ENCODE peak calls at places on chromosomes 4 and X, in five cellular contexts. B is EL, E is SK-N-SH, R is AG08395, P is germinal center. W is an unnamed sample.

GRCh38 chr4:38308728-38309315 is 348.6 kb downstream of the PTTG2 start:
- DNase-seq in B (peak), E (no peak), R (peak), P (no peak), W (no peak)

GRCh38 chrX:118655561-118656246 is 71.7 kb upstream of the IL13RA1 start:
- DNase-seq in B (peak), E (no peak), R (no peak), P (no peak), W (no peak)

GRCh38 chrX:49987651-49988050 is 65.3 kb downstream of the CLCN5 start:
- DNase-seq in B (no peak), E (no peak), R (no peak), P (no peak), W (no peak)

GRCh38 chrX:13001961-13002671 is 27.2 kb downstream of the TMSB4X start:
- DNase-seq in B (no peak), E (no peak), R (no peak), P (no peak), W (no peak)

GRCh38 chrX:41672643-41673042 is 16.1 kb upstream of the GPR34 start:
- DNase-seq in B (no peak), E (no peak), R (no peak), P (no peak), W (no peak)

GRCh38 chr4:2353222-2354107 is 65.0 kb downstream of the ZFYVE28 start:
- DNase-seq in B (no peak), E (peak), R (no peak), P (no peak), W (no peak)

GRCh38 chr4:110613710-110614109 is 9.2 kb downstream of the PITX2 start:
- DNase-seq in B (no peak), E (no peak), R (no peak), P (no peak), W (no peak)

GRCh38 chr4:5678977-5679376 is 29.4 kb downstream of the EVC2 start:
- DNase-seq in B (peak), E (no peak), R (no peak), P (no peak), W (no peak)

GRCh38 chr4:146472404-146472803 is 49.3 kb downstream of the SLC10A7 start:
- DNase-seq in B (no peak), E (peak), R (no peak), P (no peak), W (no peak)

GRCh38 chrX:154370300-154370881 is 4.0 kb downstream of the FLNA start:
- DNase-seq in B (no peak), E (peak), R (no peak), P (no peak), W (no peak)

GRCh38 chr4:20251796-20252655 is at the start of gene SLIT2:
- DNase-seq in B (peak), E (peak), R (peak), P (peak), W (peak)

GRCh38 chr4:140222175-140222574 is 68.2 kb upstream of the MAML3 start:
- DNase-seq in B (peak), E (no peak), R (no peak), P (no peak), W (no peak)

GRCh38 chrX:71992711-71993110 is 82.1 kb downstream of the NHSL2 start:
- DNase-seq in B (no peak), E (no peak), R (no peak), P (no peak), W (no peak)

GRCh38 chrX:109299091-109299490 is 182.8 kb downstream of the GUCY2F start:
- DNase-seq in B (no peak), E (no peak), R (no peak), P (no peak), W (no peak)

GRCh38 chrX:38220024-38220935 is at the start of gene SRPX:
- DNase-seq in B (peak), E (peak), R (peak), P (peak), W (no peak)

GRCh38 chr4:80197132-80197573 is at the start of gene PRDM8:
- DNase-seq in B (peak), E (peak), R (peak), P (no peak), W (no peak)

GRCh38 chr4:173135241-173135847 is 33.3 kb upstream of the GALNT7 start:
- DNase-seq in B (peak), E (no peak), R (no peak), P (no peak), W (no peak)

GRCh38 chrX:132956421-132957210 is 1.8 kb downstream of the HS6ST2 start:
- DNase-seq in B (no peak), E (peak), R (no peak), P (no peak), W (no peak)

GRCh38 chr4:89745708-89746107 is 91.3 kb downstream of the SNCA start:
- DNase-seq in B (no peak), E (no peak), R (no peak), P (no peak), W (no peak)

GRCh38 chr4:156673483-156673882 is 298.1 kb downstream of the PDGFC start:
- DNase-seq in B (peak), E (no peak), R (no peak), P (no peak), W (no peak)

GRCh38 chrX:2136848-2137247 is 363.9 kb downstream of the DHRSX start:
- DNase-seq in B (no peak), E (no peak), R (no peak), P (no peak), W (no peak)

GRCh38 chr4:2596153-2596552 is 59.7 kb downstream of the FAM193A start:
- DNase-seq in B (no peak), E (no peak), R (no peak), P (no peak), W (no peak)